ENCODE peak calls at places on chromosomes 4 and X, in eight cellular contexts. One of them, this sample, is unnamed.

GRCh38 chr4:28179126-28179525 is 1318.5 kb downstream of the STIM2 start:
- DNase-seq in ELF-1: no peak
- DNase-seq in left ventricle myocardium superior: no peak
- DNase-seq in activated CD8-positive, alpha-beta memory T cell treated with anti-CD3 and anti-CD28 coated beads for 4 hours: no peak
- DNase-seq in KG1: no peak
- DNase-seq in coronary artery: no peak
- DNase-seq in T-helper 17 cell: no peak
- DNase-seq in heart left ventricle: no peak
- DNase-seq in this sample: no peak

GRCh38 chr4:155604718-155605601 is 61.7 kb upstream of the GUCY1A1 start:
- DNase-seq in heart left ventricle: no peak
- DNase-seq in coronary artery: no peak
- DNase-seq in activated CD8-positive, alpha-beta memory T cell treated with anti-CD3 and anti-CD28 coated beads for 4 hours: no peak
- DNase-seq in KG1: no peak
- DNase-seq in left ventricle myocardium superior: no peak
- DNase-seq in ELF-1: no peak
- DNase-seq in T-helper 17 cell: no peak
- DNase-seq in this sample: no peak

GRCh38 chr4:157804169-157804543 is 368.7 kb downstream of the GASK1B start:
- DNase-seq in activated CD8-positive, alpha-beta memory T cell treated with anti-CD3 and anti-CD28 coated beads for 4 hours: no peak
- DNase-seq in ELF-1: no peak
- DNase-seq in heart left ventricle: no peak
- DNase-seq in coronary artery: no peak
- DNase-seq in KG1: no peak
- DNase-seq in left ventricle myocardium superior: no peak
- DNase-seq in T-helper 17 cell: no peak
- DNase-seq in this sample: no peak

GRCh38 chrX:41304178-41304577 is 29.8 kb upstream of the DDX3X start:
- DNase-seq in coronary artery: no peak
- DNase-seq in activated CD8-positive, alpha-beta memory T cell treated with anti-CD3 and anti-CD28 coated beads for 4 hours: no peak
- DNase-seq in left ventricle myocardium superior: no peak
- DNase-seq in ELF-1: peak
- DNase-seq in heart left ventricle: no peak
- DNase-seq in KG1: no peak
- DNase-seq in T-helper 17 cell: no peak
- DNase-seq in this sample: no peak

GRCh38 chr4:180150818-180151217 is 2092.4 kb upstream of the TENM3 start:
- DNase-seq in left ventricle myocardium superior: no peak
- DNase-seq in ELF-1: no peak
- DNase-seq in KG1: no peak
- DNase-seq in T-helper 17 cell: no peak
- DNase-seq in heart left ventricle: no peak
- DNase-seq in coronary artery: no peak
- DNase-seq in activated CD8-positive, alpha-beta memory T cell treated with anti-CD3 and anti-CD28 coated beads for 4 hours: no peak
- DNase-seq in this sample: no peak

GRCh38 chrX:123487226-123487625 is 245.6 kb downstream of the THOC2 start:
- DNase-seq in activated CD8-positive, alpha-beta memory T cell treated with anti-CD3 and anti-CD28 coated beads for 4 hours: no peak
- DNase-seq in coronary artery: no peak
- DNase-seq in left ventricle myocardium superior: no peak
- DNase-seq in heart left ventricle: no peak
- DNase-seq in KG1: no peak
- DNase-seq in T-helper 17 cell: no peak
- DNase-seq in ELF-1: no peak
- DNase-seq in this sample: no peak

GRCh38 chr4:101501421-101501820 is 154.1 kb upstream of the PPP3CA start:
- DNase-seq in coronary artery: no peak
- DNase-seq in ELF-1: no peak
- DNase-seq in T-helper 17 cell: no peak
- DNase-seq in activated CD8-positive, alpha-beta memory T cell treated with anti-CD3 and anti-CD28 coated beads for 4 hours: no peak
- DNase-seq in left ventricle myocardium superior: no peak
- DNase-seq in heart left ventricle: no peak
- DNase-seq in KG1: no peak
- DNase-seq in this sample: no peak

GRCh38 chrX:71917621-71918341 is 7.1 kb downstream of the NHSL2 start:
- DNase-seq in T-helper 17 cell: no peak
- DNase-seq in KG1: no peak
- DNase-seq in ELF-1: peak
- DNase-seq in coronary artery: no peak
- DNase-seq in left ventricle myocardium superior: no peak
- DNase-seq in heart left ventricle: no peak
- DNase-seq in activated CD8-positive, alpha-beta memory T cell treated with anti-CD3 and anti-CD28 coated beads for 4 hours: no peak
- DNase-seq in this sample: no peak

GRCh38 chr4:72568959-72569718 is at the start of gene ADAMTS3:
- DNase-seq in coronary artery: peak
- DNase-seq in KG1: no peak
- DNase-seq in T-helper 17 cell: peak
- DNase-seq in left ventricle myocardium superior: peak
- DNase-seq in activated CD8-positive, alpha-beta memory T cell treated with anti-CD3 and anti-CD28 coated beads for 4 hours: no peak
- DNase-seq in ELF-1: peak
- DNase-seq in heart left ventricle: peak
- DNase-seq in this sample: no peak

GRCh38 chrX:120310861-120311631 is at the start of gene TMEM255A:
- DNase-seq in activated CD8-positive, alpha-beta memory T cell treated with anti-CD3 and anti-CD28 coated beads for 4 hours: no peak
- DNase-seq in left ventricle myocardium superior: peak
- DNase-seq in KG1: no peak
- DNase-seq in heart left ventricle: peak
- DNase-seq in ELF-1: peak
- DNase-seq in coronary artery: no peak
- DNase-seq in T-helper 17 cell: no peak
- DNase-seq in this sample: no peak

This sample was measured in memory B cell.